ENCODE peak calls at places on chromosomes 2 and 18, in eight cellular contexts. L is nephron progenitor cell, C is astrocyte of the spinal cord, X is stomach, O is fibroblast of pulmonary artery, Z is tibial artery, D is IMR-90, A is thoracic aorta. M is an unnamed sample.

GRCh38 chr2:48600204-48600813 is 17.3 kb upstream of the GTF2A1L start:
- DNase-seq in L (peak; percentile 22), C (peak; percentile 56), X (no peak), O (peak; percentile 70), Z (no peak), D (peak; percentile 67), A (no peak), M (peak; percentile 36)

GRCh38 chr2:26816893-26817292 is 31.0 kb downstream of the CENPA start:
- DNase-seq in L (no peak), C (no peak), X (no peak), O (no peak), Z (no peak), D (no peak), A (no peak), M (no peak)

GRCh38 chr2:65813772-65814171 is 381.4 kb upstream of the SPRED2 start:
- DNase-seq in L (no peak), C (no peak), X (no peak), O (no peak), Z (no peak), D (no peak), A (no peak), M (no peak)

GRCh38 chr2:177244244-177244771 is 20.2 kb downstream of the NFE2L2 start:
- DNase-seq in L (no peak), C (no peak), X (no peak), O (no peak), Z (no peak), D (no peak), A (no peak), M (no peak)

GRCh38 chr2:109513749-109514588 is 99.8 kb downstream of the SEPTIN10 start:
- DNase-seq in L (peak; percentile 24), C (peak; percentile 83), X (no peak), O (peak; percentile 91), Z (peak; percentile 85), D (peak; percentile 95), A (peak; percentile 28), M (peak; percentile 89)

GRCh38 chr2:39266906-39267434 is 23.2 kb upstream of the CDKL4 start:
- DNase-seq in L (no peak), C (peak; percentile 23), X (no peak), O (peak; percentile 38), Z (no peak), D (peak; percentile 23), A (no peak), M (no peak)

GRCh38 chr2:98009887-98010760 is 14.4 kb upstream of the TMEM131 start:
- DNase-seq in L (no peak), C (no peak), X (no peak), O (peak; percentile 28), Z (no peak), D (no peak), A (no peak), M (no peak)

GRCh38 chr2:22355816-22356433 is 1029.1 kb upstream of the KLHL29 start:
- DNase-seq in L (peak; percentile 86), C (no peak), X (peak; percentile 51), O (peak; percentile 2), Z (peak; percentile 74), D (peak; percentile 4), A (no peak), M (no peak)

GRCh38 chr2:109436635-109437225 is 177.0 kb downstream of the SEPTIN10 start:
- DNase-seq in L (no peak), C (no peak), X (no peak), O (no peak), Z (peak; percentile 64), D (no peak), A (no peak), M (no peak)

GRCh38 chr2:9373505-9373904 is 49.8 kb downstream of the ITGB1BP1 start:
- DNase-seq in L (no peak), C (no peak), X (peak; percentile 41), O (no peak), Z (no peak), D (no peak), A (no peak), M (no peak)

GRCh38 chr2:88874063-88874657 is 182.7 kb downstream of the RPIA start:
- DNase-seq in L (peak; percentile 6), C (peak; percentile 65), X (no peak), O (peak; percentile 79), Z (no peak), D (peak; percentile 63), A (no peak), M (peak; percentile 48)

GRCh38 chr2:133324150-133324561 is 244.1 kb downstream of the NCKAP5 start:
- DNase-seq in L (no peak), C (peak; percentile 78), X (no peak), O (peak; percentile 52), Z (no peak), D (peak; percentile 93), A (no peak), M (peak; percentile 80)

GRCh38 chr18:39149211-39149806 is 1583.7 kb upstream of the CELF4 start:
- DNase-seq in L (no peak), C (peak; percentile 11), X (no peak), O (no peak), Z (no peak), D (no peak), A (no peak), M (no peak)

GRCh38 chr2:16661936-16662335 is 3.7 kb downstream of the CYRIA start:
- DNase-seq in L (no peak), C (no peak), X (no peak), O (no peak), Z (no peak), D (no peak), A (no peak), M (no peak)

GRCh38 chr2:132595186-132595585 is 74.8 kb downstream of the LYPD1 start:
- DNase-seq in L (no peak), C (no peak), X (no peak), O (no peak), Z (no peak), D (no peak), A (no peak), M (no peak)

GRCh38 chr18:44229693-44230108 is 451.0 kb upstream of the SETBP1 start:
- DNase-seq in L (no peak), C (peak; percentile 72), X (no peak), O (peak; percentile 83), Z (peak; percentile 83), D (peak; percentile 1), A (peak; percentile 2), M (no peak)

DNA sequence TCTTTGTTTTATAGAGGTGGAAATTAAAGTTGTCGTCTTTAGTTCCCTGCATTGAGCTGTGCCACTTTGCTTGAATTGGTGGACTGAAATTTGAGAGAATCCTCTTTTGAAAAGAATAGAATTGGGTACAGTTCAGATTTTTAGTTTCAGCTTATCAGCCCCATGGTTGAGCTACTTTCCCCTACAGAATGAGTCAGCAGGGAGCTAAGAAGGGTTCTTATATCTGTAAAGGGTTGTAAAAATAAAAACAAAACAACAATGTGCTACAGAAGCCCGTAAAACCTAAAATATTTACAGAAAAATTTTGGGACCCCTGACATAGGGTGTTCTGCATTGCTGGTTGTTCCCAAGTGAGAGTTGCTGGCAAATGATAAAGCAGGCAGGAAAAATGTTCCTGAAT is 12.6 kb downstream of the SLC20A1 start:
- DNase-seq in L (no peak), C (no peak), X (no peak), O (no peak), Z (no peak), D (no peak), A (no peak), M (no peak)
- TF ChIP-seq CTCF in L (no peak), C (no peak), X (no peak), O (no peak), Z (no peak), D (no peak), A (no peak), M (no peak)

GRCh38 chr2:241799522-241800197 is 9.3 kb upstream of the NEU4 start:
- DNase-seq in L (no peak), C (no peak), X (no peak), O (no peak), Z (peak; percentile 53), D (no peak), A (no peak), M (no peak)
- TF ChIP-seq CTCF in L (no peak), C (no peak), X (no peak), O (no peak), Z (no peak), D (no peak), A (no peak), M (no peak)

DNA sequence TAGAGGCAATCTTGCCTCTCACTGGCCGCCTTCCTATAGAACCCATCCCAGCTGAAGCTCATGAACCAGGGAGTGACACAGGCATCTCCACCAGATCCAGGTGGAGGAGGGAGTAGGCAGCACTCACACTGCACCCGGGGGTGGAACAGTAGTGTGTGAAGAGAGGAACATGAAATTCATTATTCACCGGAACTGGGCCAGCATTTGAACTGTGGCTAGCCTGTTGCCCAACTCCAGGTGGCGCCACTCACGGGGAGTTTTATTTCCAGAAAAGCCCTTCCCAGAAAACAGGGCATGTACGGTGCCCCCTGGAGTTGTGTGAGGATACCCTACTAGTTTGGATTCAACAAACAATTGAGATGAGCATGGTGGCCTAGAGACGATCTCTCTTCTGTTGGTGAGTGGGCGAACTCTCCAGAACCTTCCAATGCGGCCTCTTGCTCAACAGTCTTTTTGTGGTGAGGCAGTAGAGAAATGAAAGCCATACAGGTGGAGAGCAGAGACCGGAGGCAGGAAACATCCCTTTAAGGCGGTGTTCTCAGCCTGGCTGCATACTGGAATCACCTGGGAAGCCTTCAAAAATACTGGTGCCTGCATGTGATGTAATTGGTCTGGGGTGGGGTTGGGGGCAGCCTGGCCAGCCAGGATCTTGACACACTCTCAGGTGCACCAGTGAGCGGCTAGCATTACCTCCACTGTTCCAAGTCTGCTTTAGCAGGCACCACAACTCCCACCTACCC is 73.5 kb upstream of the NEDD4L start:
- DNase-seq in L (no peak), C (no peak), X (no peak), O (no peak), Z (no peak), D (no peak), A (no peak), M (no peak)
- TF ChIP-seq CTCF in L (peak; percentile 28), C (peak; percentile 37), X (no peak), O (peak; percentile 23), Z (no peak), D (peak; percentile 24), A (no peak), M (peak; percentile 73)

DNA sequence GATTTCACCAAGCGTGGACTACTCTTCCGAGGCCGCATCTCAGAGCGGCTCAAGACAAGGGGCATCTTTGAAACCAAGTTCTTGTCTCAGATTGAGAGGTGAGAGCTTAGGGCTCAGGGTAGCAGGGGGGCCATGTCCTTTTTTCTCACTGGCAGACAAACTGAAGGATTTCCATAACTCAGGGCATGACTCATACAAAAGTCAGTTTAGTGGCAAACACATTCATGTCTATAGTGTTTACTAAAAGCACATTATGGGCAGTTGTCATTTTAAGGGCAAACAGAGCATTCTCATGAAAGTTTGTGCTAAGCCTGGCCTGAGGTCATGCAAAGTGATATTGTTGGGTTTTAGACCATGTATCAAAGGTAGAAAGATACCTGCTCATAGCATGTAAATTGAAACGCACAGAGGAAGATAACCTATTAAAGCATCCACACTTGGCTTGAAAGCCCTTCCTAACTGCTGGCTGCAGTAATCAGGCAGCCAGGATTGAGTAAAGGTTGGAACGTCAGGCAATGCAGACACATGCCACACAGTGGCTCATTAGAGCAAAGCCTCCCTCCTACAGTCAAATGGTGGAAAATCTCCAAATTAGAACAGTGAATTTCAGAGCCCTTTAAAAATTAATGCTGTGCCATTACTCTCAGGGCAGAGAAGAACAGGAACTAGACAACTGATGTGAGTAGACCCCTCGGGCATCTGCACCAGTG is 54.2 kb downstream of the HK2 start:
- DNase-seq in L (no peak), C (peak; percentile 37), X (no peak), O (no peak), Z (no peak), D (peak; percentile 55), A (no peak), M (peak; percentile 72)
- TF ChIP-seq CTCF in L (no peak), C (no peak), X (no peak), O (no peak), Z (no peak), D (no peak), A (no peak), M (peak; percentile 46)